ENCODE peak calls at places on chromosomes 3 and 15, in four cellular contexts. One of them, this sample, is unnamed.

GRCh38 chr3:111858641-111859040 is 424 bp upstream of the PHLDB2 start:
- DNase-seq in IMR-90: no peak
- DNase-seq in H9: no peak
- DNase-seq in H1: no peak
- DNase-seq in this sample: peak; percentile 54

GRCh38 chr15:68483165-68483564 is 51.2 kb upstream of the ITGA11 start:
- DNase-seq in IMR-90: no peak
- DNase-seq in H9: no peak
- DNase-seq in H1: no peak
- DNase-seq in this sample: no peak

GRCh38 chr3:185402561-185402960 is 39.6 kb downstream of the MAP3K13 start:
- DNase-seq in IMR-90: peak; percentile 61
- DNase-seq in H9: no peak
- DNase-seq in H1: no peak
- DNase-seq in this sample: no peak

GRCh38 chr3:149820183-149820582 is 7.2 kb downstream of the RNF13 start:
- DNase-seq in IMR-90: no peak
- DNase-seq in H9: no peak
- DNase-seq in H1: no peak
- DNase-seq in this sample: peak; percentile 21

GRCh38 chr3:60047426-60048200 is 997.8 kb upstream of the CFAP20DC start:
- DNase-seq in IMR-90: no peak
- DNase-seq in H9: no peak
- DNase-seq in H1: no peak
- DNase-seq in this sample: no peak

GRCh38 chr15:72585659-72586058 is 68.8 kb upstream of the GOLGA6B start:
- DNase-seq in IMR-90: peak; percentile 28
- DNase-seq in H9: no peak
- DNase-seq in H1: no peak
- DNase-seq in this sample: peak; percentile 62

GRCh38 chr3:159252772-159253384 is 451.0 kb downstream of the MFSD1 start:
- DNase-seq in IMR-90: peak; percentile 41
- DNase-seq in H9: no peak
- DNase-seq in H1: no peak
- DNase-seq in this sample: peak; percentile 61

GRCh38 chr3:184588776-184589175 is 27.2 kb downstream of the EPHB3 start:
- DNase-seq in IMR-90: no peak
- DNase-seq in H9: no peak
- DNase-seq in H1: no peak
- DNase-seq in this sample: no peak

GRCh38 chr15:97077930-97078329 is 747.4 kb downstream of the NR2F2 start:
- DNase-seq in IMR-90: no peak
- DNase-seq in H9: no peak
- DNase-seq in H1: no peak
- DNase-seq in this sample: no peak

GRCh38 chr3:27644936-27645335 is 77.2 kb downstream of the EOMES start:
- DNase-seq in IMR-90: peak; percentile 34
- DNase-seq in H9: no peak
- DNase-seq in H1: no peak
- DNase-seq in this sample: no peak

GRCh38 chr3:108806316-108806715 is 16.3 kb upstream of the TRAT1 start:
- DNase-seq in IMR-90: no peak
- DNase-seq in H9: no peak
- DNase-seq in H1: no peak
- DNase-seq in this sample: peak; percentile 18

GRCh38 chr15:85137507-85138175 is 156.0 kb downstream of the PDE8A start:
- DNase-seq in IMR-90: peak; percentile 6
- DNase-seq in H9: no peak
- DNase-seq in H1: no peak
- DNase-seq in this sample: peak; percentile 32

GRCh38 chr15:101710806-101711205 is 13.5 kb downstream of the TARS3 start:
- DNase-seq in IMR-90: peak; percentile 52
- DNase-seq in H9: no peak
- DNase-seq in H1: no peak
- DNase-seq in this sample: peak; percentile 62
- H2AK5ac ChIP-seq in IMR-90: peak overlapping the region; percentile 73
- H2AK5ac ChIP-seq in H9: no peak overlapping the region
- H2AK5ac ChIP-seq in H1: no peak overlapping the region
- H2AK5ac ChIP-seq in this sample: no peak overlapping the region

GRCh38 chr3:54744291-54744690 is 183.6 kb downstream of the LRTM1 start:
- DNase-seq in IMR-90: no peak
- DNase-seq in H9: no peak
- DNase-seq in H1: no peak
- DNase-seq in this sample: no peak
- H3K56ac ChIP-seq in IMR-90: no peak overlapping the region
- H3K56ac ChIP-seq in H9: no peak overlapping the region
- H3K56ac ChIP-seq in H1: no peak overlapping the region
- H3K56ac ChIP-seq in this sample: no peak overlapping the region

DNA sequence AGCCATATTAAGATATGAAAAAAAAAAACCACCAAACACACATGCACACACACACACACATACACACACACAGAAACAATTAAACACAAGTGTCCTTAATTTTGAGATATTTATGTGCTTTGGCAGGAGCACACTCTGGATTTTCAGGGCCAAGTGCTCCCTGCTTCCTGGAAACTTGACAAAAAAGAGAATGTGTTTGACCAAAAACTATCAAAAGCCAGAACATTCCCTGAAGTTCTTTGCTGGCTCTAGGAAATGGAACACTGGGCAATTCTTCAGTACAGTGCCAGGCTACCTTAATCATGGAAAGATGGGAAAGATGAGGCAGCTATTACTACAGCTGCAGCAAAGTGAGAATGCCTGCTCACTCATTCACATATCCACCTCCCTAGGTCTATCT is 44.6 kb downstream of the P3H2 start:
- DNase-seq in IMR-90: peak; percentile 21
- DNase-seq in H9: no peak
- DNase-seq in H1: no peak
- DNase-seq in this sample: no peak
- H3K18ac ChIP-seq in IMR-90: peak overlapping the region; percentile 94
- H3K18ac ChIP-seq in H9: no peak overlapping the region
- H3K18ac ChIP-seq in H1: no peak overlapping the region
- H3K18ac ChIP-seq in this sample: peak overlapping the region; percentile 92

GRCh38 chr15:50765202-50765967 is at the start of gene SPPL2A:
- DNase-seq in IMR-90: peak; percentile 84
- DNase-seq in H9: peak; percentile 84
- DNase-seq in H1: peak; percentile 85
- DNase-seq in this sample: peak; percentile 92
- H2AK5ac ChIP-seq in IMR-90: peak within 1 kb of the TSS; percentile 94
- H2AK5ac ChIP-seq in H9: no peak within 1 kb of the TSS
- H2AK5ac ChIP-seq in H1: no peak within 1 kb of the TSS
- H2AK5ac ChIP-seq in this sample: no peak within 1 kb of the TSS

GRCh38 chr15:31586841-31587240 is 260.2 kb downstream of the KLF13 start:
- DNase-seq in IMR-90: peak; percentile 27
- DNase-seq in H9: no peak
- DNase-seq in H1: no peak
- DNase-seq in this sample: no peak

GRCh38 chr15:31584195-31584594 is 257.6 kb downstream of the KLF13 start:
- DNase-seq in IMR-90: no peak
- DNase-seq in H9: no peak
- DNase-seq in H1: no peak
- DNase-seq in this sample: no peak

GRCh38 chr15:31579976-31580375 is 253.3 kb downstream of the KLF13 start:
- DNase-seq in IMR-90: no peak
- DNase-seq in H9: no peak
- DNase-seq in H1: no peak
- DNase-seq in this sample: no peak

GRCh38 chr15:31587583-31587982 is 260.9 kb downstream of the KLF13 start:
- DNase-seq in IMR-90: no peak
- DNase-seq in H9: no peak
- DNase-seq in H1: no peak
- DNase-seq in this sample: no peak

GRCh38 chr15:31585231-31585630 is 258.6 kb downstream of the KLF13 start:
- DNase-seq in IMR-90: no peak
- DNase-seq in H9: no peak
- DNase-seq in H1: no peak
- DNase-seq in this sample: no peak
- H3K56ac ChIP-seq in IMR-90: no peak overlapping the region
- H3K56ac ChIP-seq in H9: no peak overlapping the region
- H3K56ac ChIP-seq in H1: no peak overlapping the region
- H3K56ac ChIP-seq in this sample: no peak overlapping the region

DNA sequence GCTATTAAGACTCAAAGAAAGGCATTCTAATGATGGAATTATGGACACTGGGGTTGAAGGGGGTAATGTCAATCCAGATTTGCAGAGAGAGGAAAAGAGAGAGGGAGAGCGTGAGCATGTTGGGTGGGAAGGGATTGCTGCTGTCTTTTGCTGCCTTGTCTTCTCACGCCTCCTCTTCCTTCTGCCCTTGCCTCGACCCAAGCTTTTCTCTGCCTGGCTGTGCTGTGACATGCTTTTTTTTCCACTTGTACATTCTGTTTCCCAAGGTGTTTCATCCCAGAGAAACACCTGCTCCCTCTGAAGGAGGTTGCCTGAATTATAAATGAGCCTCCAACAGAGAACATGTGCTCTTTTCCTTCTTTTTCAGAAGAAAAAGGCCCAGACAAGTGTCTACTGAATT is 80.3 kb downstream of the BDH1 start:
- DNase-seq in IMR-90: no peak
- DNase-seq in H9: no peak
- DNase-seq in H1: no peak
- DNase-seq in this sample: no peak
- H3K18ac ChIP-seq in IMR-90: no peak overlapping the region
- H3K18ac ChIP-seq in H9: no peak overlapping the region
- H3K18ac ChIP-seq in H1: no peak overlapping the region
- H3K18ac ChIP-seq in this sample: no peak overlapping the region

GRCh38 chr3:101963902-101964362 is 114.6 kb downstream of the NFKBIZ start:
- DNase-seq in IMR-90: peak; percentile 78
- DNase-seq in H9: no peak
- DNase-seq in H1: no peak
- DNase-seq in this sample: no peak
- H2AK5ac ChIP-seq in IMR-90: peak overlapping the region; percentile 42
- H2AK5ac ChIP-seq in H9: no peak overlapping the region
- H2AK5ac ChIP-seq in H1: no peak overlapping the region
- H2AK5ac ChIP-seq in this sample: no peak overlapping the region

GRCh38 chr3:40104441-40104840 is 205.1 kb upstream of the EIF1B start:
- DNase-seq in IMR-90: no peak
- DNase-seq in H9: no peak
- DNase-seq in H1: no peak
- DNase-seq in this sample: no peak

GRCh38 chr3:40103829-40104228 is 205.7 kb upstream of the EIF1B start:
- DNase-seq in IMR-90: no peak
- DNase-seq in H9: no peak
- DNase-seq in H1: no peak
- DNase-seq in this sample: no peak

GRCh38 chr3:40099875-40100274 is 209.6 kb upstream of the EIF1B start:
- DNase-seq in IMR-90: no peak
- DNase-seq in H9: no peak
- DNase-seq in H1: no peak
- DNase-seq in this sample: no peak

GRCh38 chr3:40097507-40098117 is 211.9 kb upstream of the EIF1B start:
- DNase-seq in IMR-90: no peak
- DNase-seq in H9: no peak
- DNase-seq in H1: no peak
- DNase-seq in this sample: no peak

GRCh38 chr3:40102182-40102581 is 207.3 kb upstream of the EIF1B start:
- DNase-seq in IMR-90: no peak
- DNase-seq in H9: no peak
- DNase-seq in H1: no peak
- DNase-seq in this sample: no peak
- H3K56ac ChIP-seq in IMR-90: no peak overlapping the region
- H3K56ac ChIP-seq in H9: no peak overlapping the region
- H3K56ac ChIP-seq in H1: no peak overlapping the region
- H3K56ac ChIP-seq in this sample: no peak overlapping the region

GRCh38 chr3:10116138-10116460 is 624 bp downstream of the BRK1 start:
- DNase-seq in IMR-90: peak; percentile 54
- DNase-seq in H9: no peak
- DNase-seq in H1: peak; percentile 54
- DNase-seq in this sample: peak; percentile 70
- H3K18ac ChIP-seq in IMR-90: no peak overlapping the region
- H3K18ac ChIP-seq in H9: no peak overlapping the region
- H3K18ac ChIP-seq in H1: no peak overlapping the region
- H3K18ac ChIP-seq in this sample: no peak overlapping the region

This sample was measured in mesendoderm.